ENCODE peak calls at places on chromosome 20, in ten cellular contexts. One of them, this sample, is unnamed.

GRCh38 chr20:48983423-48984400 is 62.2 kb downstream of the ARFGEF2 start:
- DNase-seq in activated T-cell treated with anti-CD3 and anti-CD28 coated beads for 1 hour: no peak
- DNase-seq in thoracic aorta: no peak
- DNase-seq in T-helper 9 cell: no peak
- DNase-seq in left lung: no peak
- DNase-seq in AG04450: peak
- DNase-seq in caudate nucleus: no peak
- DNase-seq in Daoy: peak
- DNase-seq in NCI-H1417 treated with DMSO at 0.1 percent for 48 hours: no peak
- DNase-seq in NCI-H2171 treated with DMSO at 0.1 percent for 48 hours: no peak
- DNase-seq in this sample: no peak

GRCh38 chr20:5039255-5039657 is 37.9 kb upstream of the SLC23A2 start:
- DNase-seq in NCI-H2171 treated with DMSO at 0.1 percent for 48 hours: no peak
- DNase-seq in activated T-cell treated with anti-CD3 and anti-CD28 coated beads for 1 hour: peak
- DNase-seq in Daoy: no peak
- DNase-seq in thoracic aorta: no peak
- DNase-seq in caudate nucleus: no peak
- DNase-seq in NCI-H1417 treated with DMSO at 0.1 percent for 48 hours: no peak
- DNase-seq in left lung: no peak
- DNase-seq in T-helper 9 cell: no peak
- DNase-seq in AG04450: no peak
- DNase-seq in this sample: no peak

GRCh38 chr20:58584881-58585752 is 66.0 kb upstream of the STX16 start:
- DNase-seq in Daoy: no peak
- DNase-seq in caudate nucleus: no peak
- DNase-seq in NCI-H2171 treated with DMSO at 0.1 percent for 48 hours: no peak
- DNase-seq in activated T-cell treated with anti-CD3 and anti-CD28 coated beads for 1 hour: no peak
- DNase-seq in AG04450: peak
- DNase-seq in NCI-H1417 treated with DMSO at 0.1 percent for 48 hours: no peak
- DNase-seq in left lung: no peak
- DNase-seq in T-helper 9 cell: no peak
- DNase-seq in thoracic aorta: no peak
- DNase-seq in this sample: no peak

GRCh38 chr20:23048283-23049200 is 930 bp downstream of the THBD start:
- DNase-seq in NCI-H2171 treated with DMSO at 0.1 percent for 48 hours: no peak
- DNase-seq in thoracic aorta: no peak
- DNase-seq in T-helper 9 cell: no peak
- DNase-seq in activated T-cell treated with anti-CD3 and anti-CD28 coated beads for 1 hour: no peak
- DNase-seq in left lung: peak
- DNase-seq in Daoy: peak
- DNase-seq in AG04450: no peak
- DNase-seq in NCI-H1417 treated with DMSO at 0.1 percent for 48 hours: no peak
- DNase-seq in caudate nucleus: no peak
- DNase-seq in this sample: no peak

GRCh38 chr20:48749437-48749836 is 78.4 kb downstream of the PREX1 start:
- DNase-seq in thoracic aorta: no peak
- DNase-seq in NCI-H2171 treated with DMSO at 0.1 percent for 48 hours: peak
- DNase-seq in caudate nucleus: no peak
- DNase-seq in NCI-H1417 treated with DMSO at 0.1 percent for 48 hours: no peak
- DNase-seq in T-helper 9 cell: no peak
- DNase-seq in AG04450: no peak
- DNase-seq in Daoy: no peak
- DNase-seq in left lung: no peak
- DNase-seq in activated T-cell treated with anti-CD3 and anti-CD28 coated beads for 1 hour: no peak
- DNase-seq in this sample: no peak

GRCh38 chr20:9942736-9943135 is 92.1 kb upstream of the ANKEF1 start:
- DNase-seq in activated T-cell treated with anti-CD3 and anti-CD28 coated beads for 1 hour: no peak
- DNase-seq in Daoy: no peak
- DNase-seq in thoracic aorta: no peak
- DNase-seq in T-helper 9 cell: no peak
- DNase-seq in caudate nucleus: no peak
- DNase-seq in AG04450: no peak
- DNase-seq in NCI-H1417 treated with DMSO at 0.1 percent for 48 hours: no peak
- DNase-seq in left lung: no peak
- DNase-seq in NCI-H2171 treated with DMSO at 0.1 percent for 48 hours: no peak
- DNase-seq in this sample: no peak

GRCh38 chr20:50068041-50068651 is 44.8 kb downstream of the UBE2V1 start:
- DNase-seq in caudate nucleus: no peak
- DNase-seq in Daoy: no peak
- DNase-seq in left lung: peak
- DNase-seq in T-helper 9 cell: no peak
- DNase-seq in thoracic aorta: no peak
- DNase-seq in AG04450: no peak
- DNase-seq in NCI-H2171 treated with DMSO at 0.1 percent for 48 hours: no peak
- DNase-seq in activated T-cell treated with anti-CD3 and anti-CD28 coated beads for 1 hour: no peak
- DNase-seq in NCI-H1417 treated with DMSO at 0.1 percent for 48 hours: no peak
- DNase-seq in this sample: no peak

GRCh38 chr20:57092112-57092899 is 174.1 kb downstream of the BMP7 start:
- DNase-seq in left lung: peak
- DNase-seq in NCI-H2171 treated with DMSO at 0.1 percent for 48 hours: peak
- DNase-seq in T-helper 9 cell: peak
- DNase-seq in activated T-cell treated with anti-CD3 and anti-CD28 coated beads for 1 hour: peak
- DNase-seq in Daoy: peak
- DNase-seq in NCI-H1417 treated with DMSO at 0.1 percent for 48 hours: no peak
- DNase-seq in caudate nucleus: peak
- DNase-seq in AG04450: no peak
- DNase-seq in thoracic aorta: no peak
- DNase-seq in this sample: no peak

GRCh38 chr20:21353236-21353635 is 44.1 kb downstream of the NKX2-4 start:
- DNase-seq in AG04450: no peak
- DNase-seq in activated T-cell treated with anti-CD3 and anti-CD28 coated beads for 1 hour: no peak
- DNase-seq in NCI-H2171 treated with DMSO at 0.1 percent for 48 hours: no peak
- DNase-seq in thoracic aorta: no peak
- DNase-seq in Daoy: no peak
- DNase-seq in caudate nucleus: no peak
- DNase-seq in NCI-H1417 treated with DMSO at 0.1 percent for 48 hours: no peak
- DNase-seq in left lung: no peak
- DNase-seq in T-helper 9 cell: no peak
- DNase-seq in this sample: no peak